ENCODE peak calls at places on chromosomes 4 and X, in four cellular contexts. X, A, W and E are unnamed samples.

GRCh38 chr4:87216469-87216868 is 3.9 kb downstream of the KLHL8 start:
- DNase-seq in X (no peak), A (no peak), W (no peak), E (no peak)

GRCh38 chr4:147351083-147351787 is 129.7 kb upstream of the EDNRA start:
- DNase-seq in X (no peak), A (no peak), W (peak), E (no peak)

GRCh38 chr4:5751918-5752802 is 41.2 kb downstream of the EVC start:
- DNase-seq in X (no peak), A (peak), W (peak), E (peak)

GRCh38 chr4:72951628-72952027 is 117.9 kb downstream of the COX18 start:
- DNase-seq in X (no peak), A (no peak), W (no peak), E (no peak)

GRCh38 chr4:2080429-2081300 is 21.5 kb downstream of the NAT8L start:
- DNase-seq in X (peak), A (no peak), W (no peak), E (no peak)

GRCh38 chrX:70422886-70423336 is at the start of gene GDPD2:
- DNase-seq in X (no peak), A (no peak), W (peak), E (no peak)

GRCh38 chrX:24838624-24839023 is 144.9 kb downstream of the POLA1 start:
- DNase-seq in X (no peak), A (peak), W (peak), E (peak)

GRCh38 chr4:78662661-78663060 is 111.1 kb downstream of the ANXA3 start:
- DNase-seq in X (no peak), A (no peak), W (no peak), E (no peak)

GRCh38 chr4:40200881-40201797 is 4.3 kb downstream of the RHOH start:
- DNase-seq in X (no peak), A (peak), W (no peak), E (no peak)